ENCODE peak calls at places on chromosomes 2 and 18, in seven cellular contexts. C is sciatic nerve; Y is stimulated activated CD8-positive, alpha-beta memory T cell treated with anti-CD3 and anti-CD28 coated beads, Interleukin-15, amount 100 ng/mL, for 48 hours; N is glutamatergic neuron; G is effector memory CD4-positive, alpha-beta T cell; M is A172; A is effector CD8-positive, alpha-beta T cell. O is an unnamed sample.

GRCh38 chr18:58820251-58820650 is 44.4 kb upstream of the ZNF532 start:
- DNase-seq in C (no peak), Y (no peak), N (no peak), G (no peak), M (no peak), A (no peak), O (no peak)

GRCh38 chr2:122713800-122714199 is 958.3 kb downstream of the TSN start:
- DNase-seq in C (no peak), Y (no peak), N (no peak), G (no peak), M (no peak), A (no peak), O (no peak)

GRCh38 chr18:73980289-73980979 is 167.2 kb downstream of the FBXO15 start:
- DNase-seq in C (no peak), Y (no peak), N (peak; percentile 69), G (no peak), M (peak; percentile 40), A (no peak), O (peak; percentile 19)

GRCh38 chr2:9975805-9976447 is 24.4 kb downstream of the GRHL1 start:
- DNase-seq in C (no peak), Y (no peak), N (no peak), G (no peak), M (peak; percentile 97), A (no peak), O (peak; percentile 75)

GRCh38 chr2:120346667-120347358 is 877 bp downstream of the INHBB start:
- DNase-seq in C (no peak), Y (no peak), N (peak; percentile 50), G (no peak), M (no peak), A (no peak), O (peak; percentile 18)

GRCh38 chr2:176516051-176516601 is 246.9 kb downstream of the MTX2 start:
- DNase-seq in C (no peak), Y (no peak), N (no peak), G (no peak), M (no peak), A (no peak), O (no peak)

GRCh38 chr18:55189972-55190371 is 230.7 kb upstream of the CCDC68 start:
- DNase-seq in C (no peak), Y (no peak), N (no peak), G (no peak), M (peak; percentile 17), A (no peak), O (no peak)

GRCh38 chr2:239155806-239156480 is 244.9 kb downstream of the HDAC4 start:
- DNase-seq in C (no peak), Y (no peak), N (peak; percentile 6), G (no peak), M (no peak), A (no peak), O (no peak)

GRCh38 chr2:95267458-95268207 is 6.6 kb upstream of the PROM2 start:
- DNase-seq in C (no peak), Y (no peak), N (no peak), G (no peak), M (peak; percentile 35), A (no peak), O (peak; percentile 88)

GRCh38 chr2:240918258-240919091 is 12.3 kb downstream of the CROCC2 start:
- DNase-seq in C (peak; percentile 58), Y (no peak), N (peak; percentile 15), G (no peak), M (no peak), A (no peak), O (no peak)

GRCh38 chr2:99680946-99681345 is 191.1 kb upstream of the REV1 start:
- DNase-seq in C (no peak), Y (no peak), N (no peak), G (no peak), M (peak; percentile 67), A (no peak), O (no peak)